ENCODE peak calls at places on chromosome 14, in ten cellular contexts. One of them, this sample, is unnamed. For H3K4me1, the result is how much of the 10 kb centered on the place peaks cover.

GRCh38 chr14:75170797-75171196 is 5.6 kb downstream of the TMED10 start:
- DNase-seq in astrocyte: no peak
- DNase-seq in left lung: no peak
- DNase-seq in right lobe of liver: no peak
- DNase-seq in A549: no peak
- DNase-seq in IMR-90: no peak
- DNase-seq in PC-3: no peak
- DNase-seq in CD8-positive, alpha-beta T cell: no peak
- DNase-seq in mesendoderm: no peak
- DNase-seq in transverse colon: no peak
- DNase-seq in this sample: no peak

GRCh38 chr14:80981673-80982072 is 26.3 kb downstream of the TSHR start:
- DNase-seq in astrocyte: no peak
- DNase-seq in left lung: no peak
- DNase-seq in right lobe of liver: no peak
- DNase-seq in A549: no peak
- DNase-seq in IMR-90: no peak
- DNase-seq in PC-3: no peak
- DNase-seq in CD8-positive, alpha-beta T cell: no peak
- DNase-seq in mesendoderm: no peak
- DNase-seq in transverse colon: no peak
- DNase-seq in this sample: no peak

GRCh38 chr14:74526854-74527585 is 33.5 kb downstream of the ISCA2 start:
- DNase-seq in astrocyte: no peak
- DNase-seq in left lung: no peak
- DNase-seq in right lobe of liver: no peak
- DNase-seq in A549: no peak
- DNase-seq in IMR-90: no peak
- DNase-seq in PC-3: peak
- DNase-seq in CD8-positive, alpha-beta T cell: no peak
- DNase-seq in mesendoderm: no peak
- DNase-seq in transverse colon: no peak
- DNase-seq in this sample: no peak

GRCh38 chr14:94312481-94313246 is 10.5 kb downstream of the SERPINA6 start:
- DNase-seq in astrocyte: no peak
- DNase-seq in left lung: no peak
- DNase-seq in right lobe of liver: peak
- DNase-seq in A549: no peak
- DNase-seq in IMR-90: no peak
- DNase-seq in PC-3: no peak
- DNase-seq in CD8-positive, alpha-beta T cell: no peak
- DNase-seq in mesendoderm: no peak
- DNase-seq in transverse colon: no peak
- DNase-seq in this sample: no peak

GRCh38 chr14:92729632-92730358 is 18.6 kb downstream of the LGMN start:
- DNase-seq in astrocyte: peak
- DNase-seq in left lung: no peak
- DNase-seq in right lobe of liver: no peak
- DNase-seq in A549: no peak
- DNase-seq in IMR-90: peak
- DNase-seq in PC-3: peak
- DNase-seq in CD8-positive, alpha-beta T cell: no peak
- DNase-seq in mesendoderm: no peak
- DNase-seq in transverse colon: no peak
- DNase-seq in this sample: no peak

GRCh38 chr14:97266653-97267052 is 469.5 kb downstream of the VRK1 start:
- DNase-seq in astrocyte: peak
- DNase-seq in left lung: no peak
- DNase-seq in right lobe of liver: no peak
- DNase-seq in A549: peak
- DNase-seq in IMR-90: no peak
- DNase-seq in PC-3: peak
- DNase-seq in CD8-positive, alpha-beta T cell: no peak
- DNase-seq in mesendoderm: peak
- DNase-seq in transverse colon: no peak
- DNase-seq in this sample: peak

GRCh38 chr14:78086342-78086741 is 83.8 kb upstream of the NRXN3 start:
- DNase-seq in astrocyte: no peak
- DNase-seq in left lung: no peak
- DNase-seq in right lobe of liver: no peak
- DNase-seq in A549: no peak
- DNase-seq in IMR-90: no peak
- DNase-seq in PC-3: no peak
- DNase-seq in CD8-positive, alpha-beta T cell: no peak
- DNase-seq in mesendoderm: no peak
- DNase-seq in transverse colon: no peak
- DNase-seq in this sample: no peak

GRCh38 chr14:30569216-30569902 is 10.4 kb downstream of the G2E3 start:
- DNase-seq in astrocyte: peak
- DNase-seq in left lung: no peak
- DNase-seq in right lobe of liver: no peak
- DNase-seq in A549: no peak
- DNase-seq in IMR-90: no peak
- DNase-seq in PC-3: no peak
- DNase-seq in CD8-positive, alpha-beta T cell: no peak
- DNase-seq in mesendoderm: peak
- DNase-seq in transverse colon: no peak
- DNase-seq in this sample: no peak

GRCh38 chr14:105480807-105481801 is 5.6 kb upstream of the CRIP1 start:
- DNase-seq in astrocyte: peak
- DNase-seq in left lung: peak
- DNase-seq in right lobe of liver: peak
- DNase-seq in A549: peak
- DNase-seq in IMR-90: peak
- DNase-seq in PC-3: peak
- DNase-seq in CD8-positive, alpha-beta T cell: peak
- DNase-seq in mesendoderm: peak
- DNase-seq in transverse colon: peak
- DNase-seq in this sample: no peak
- H3K4me1 ChIP-seq in astrocyte: under half
- H3K4me1 ChIP-seq in left lung: half or more
- H3K4me1 ChIP-seq in right lobe of liver: under half
- H3K4me1 ChIP-seq in A549: half or more
- H3K4me1 ChIP-seq in IMR-90: under half
- H3K4me1 ChIP-seq in PC-3: under half
- H3K4me1 ChIP-seq in CD8-positive, alpha-beta T cell: half or more
- H3K4me1 ChIP-seq in mesendoderm: under half
- H3K4me1 ChIP-seq in transverse colon: under half
- H3K4me1 ChIP-seq in this sample: under half

GRCh38 chr14:53955671-53956426 is 776 bp downstream of the BMP4 start:
- DNase-seq in astrocyte: peak
- DNase-seq in left lung: peak
- DNase-seq in right lobe of liver: peak
- DNase-seq in A549: peak
- DNase-seq in IMR-90: no peak
- DNase-seq in PC-3: no peak
- DNase-seq in CD8-positive, alpha-beta T cell: no peak
- DNase-seq in mesendoderm: peak
- DNase-seq in transverse colon: peak
- DNase-seq in this sample: no peak

GRCh38 chr14:53956427-53957201 is at the start of gene BMP4:
- DNase-seq in astrocyte: peak
- DNase-seq in left lung: peak
- DNase-seq in right lobe of liver: peak
- DNase-seq in A549: peak
- DNase-seq in IMR-90: peak
- DNase-seq in PC-3: no peak
- DNase-seq in CD8-positive, alpha-beta T cell: no peak
- DNase-seq in mesendoderm: peak
- DNase-seq in transverse colon: peak
- DNase-seq in this sample: no peak

GRCh38 chr14:53954551-53955233 is 1.9 kb downstream of the BMP4 start:
- DNase-seq in astrocyte: peak
- DNase-seq in left lung: peak
- DNase-seq in right lobe of liver: no peak
- DNase-seq in A549: peak
- DNase-seq in IMR-90: peak
- DNase-seq in PC-3: peak
- DNase-seq in CD8-positive, alpha-beta T cell: no peak
- DNase-seq in mesendoderm: no peak
- DNase-seq in transverse colon: no peak
- DNase-seq in this sample: no peak

GRCh38 chr14:53953828-53954550 is 2.6 kb downstream of the BMP4 start:
- DNase-seq in astrocyte: peak
- DNase-seq in left lung: peak
- DNase-seq in right lobe of liver: peak
- DNase-seq in A549: peak
- DNase-seq in IMR-90: peak
- DNase-seq in PC-3: peak
- DNase-seq in CD8-positive, alpha-beta T cell: no peak
- DNase-seq in mesendoderm: peak
- DNase-seq in transverse colon: peak
- DNase-seq in this sample: no peak

DNA sequence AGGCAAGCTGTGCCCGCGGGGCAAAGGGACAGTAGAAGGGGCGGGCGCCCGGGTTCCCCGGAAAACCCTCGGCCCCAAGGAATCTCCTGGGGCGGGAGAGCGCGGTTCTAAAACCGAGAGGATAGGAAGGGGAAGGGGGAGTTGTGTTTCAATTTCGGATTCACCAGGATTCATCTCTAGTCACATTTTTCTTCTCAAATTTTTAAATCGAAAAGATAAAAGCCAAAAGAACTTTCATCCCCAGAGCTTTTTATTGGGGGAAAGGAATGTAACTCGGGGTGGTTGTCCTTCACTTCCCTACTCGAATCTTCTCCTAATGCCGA is 1.4 kb downstream of the BMP4 start:
- DNase-seq in astrocyte: no peak
- DNase-seq in left lung: no peak
- DNase-seq in right lobe of liver: no peak
- DNase-seq in A549: no peak
- DNase-seq in IMR-90: no peak
- DNase-seq in PC-3: no peak
- DNase-seq in CD8-positive, alpha-beta T cell: no peak
- DNase-seq in mesendoderm: no peak
- DNase-seq in transverse colon: no peak
- DNase-seq in this sample: no peak
- H3K4me3 ChIP-seq in astrocyte: peak
- H3K4me3 ChIP-seq in left lung: peak
- H3K4me3 ChIP-seq in right lobe of liver: peak
- H3K4me3 ChIP-seq in A549: peak
- H3K4me3 ChIP-seq in IMR-90: peak
- H3K4me3 ChIP-seq in PC-3: peak
- H3K4me3 ChIP-seq in CD8-positive, alpha-beta T cell: no peak
- H3K4me3 ChIP-seq in mesendoderm: peak
- H3K4me3 ChIP-seq in transverse colon: no peak
- H3K4me3 ChIP-seq in this sample: peak

GRCh38 chr14:64114166-64114565 is 180.0 kb downstream of the ESR2 start:
- DNase-seq in astrocyte: no peak
- DNase-seq in left lung: no peak
- DNase-seq in right lobe of liver: peak
- DNase-seq in A549: no peak
- DNase-seq in IMR-90: peak
- DNase-seq in PC-3: no peak
- DNase-seq in CD8-positive, alpha-beta T cell: no peak
- DNase-seq in mesendoderm: peak
- DNase-seq in transverse colon: no peak
- DNase-seq in this sample: no peak

GRCh38 chr14:64117671-64118402 is 176.3 kb downstream of the ESR2 start:
- DNase-seq in astrocyte: peak
- DNase-seq in left lung: no peak
- DNase-seq in right lobe of liver: peak
- DNase-seq in A549: peak
- DNase-seq in IMR-90: peak
- DNase-seq in PC-3: peak
- DNase-seq in CD8-positive, alpha-beta T cell: no peak
- DNase-seq in mesendoderm: no peak
- DNase-seq in transverse colon: no peak
- DNase-seq in this sample: no peak

GRCh38 chr14:64114796-64115195 is 179.4 kb downstream of the ESR2 start:
- DNase-seq in astrocyte: no peak
- DNase-seq in left lung: no peak
- DNase-seq in right lobe of liver: no peak
- DNase-seq in A549: no peak
- DNase-seq in IMR-90: no peak
- DNase-seq in PC-3: no peak
- DNase-seq in CD8-positive, alpha-beta T cell: no peak
- DNase-seq in mesendoderm: no peak
- DNase-seq in transverse colon: no peak
- DNase-seq in this sample: no peak

GRCh38 chr14:64113279-64113678 is 180.9 kb downstream of the ESR2 start:
- DNase-seq in astrocyte: no peak
- DNase-seq in left lung: no peak
- DNase-seq in right lobe of liver: peak
- DNase-seq in A549: no peak
- DNase-seq in IMR-90: no peak
- DNase-seq in PC-3: peak
- DNase-seq in CD8-positive, alpha-beta T cell: no peak
- DNase-seq in mesendoderm: no peak
- DNase-seq in transverse colon: peak
- DNase-seq in this sample: no peak

DNA sequence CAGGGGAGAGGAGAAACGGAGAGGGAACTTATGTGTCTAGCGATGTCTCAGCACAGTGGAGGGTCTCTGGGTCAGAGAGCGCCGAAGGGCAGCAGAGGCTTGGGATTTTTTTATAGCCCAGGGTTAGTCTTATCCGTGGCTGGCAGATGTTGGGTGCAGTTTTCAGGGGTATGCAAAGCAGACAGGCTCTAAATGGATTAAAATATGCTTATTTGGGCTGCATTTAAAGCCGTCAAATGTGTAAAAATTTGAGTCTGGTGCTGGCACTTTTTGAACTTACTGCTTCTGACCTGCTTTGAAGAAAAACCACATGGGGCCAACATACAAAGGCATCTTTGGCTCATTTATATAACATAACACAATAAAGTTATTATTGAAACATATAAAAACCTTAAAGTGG is 178.8 kb downstream of the ESR2 start:
- DNase-seq in astrocyte: no peak
- DNase-seq in left lung: no peak
- DNase-seq in right lobe of liver: no peak
- DNase-seq in A549: no peak
- DNase-seq in IMR-90: no peak
- DNase-seq in PC-3: no peak
- DNase-seq in CD8-positive, alpha-beta T cell: no peak
- DNase-seq in mesendoderm: no peak
- DNase-seq in transverse colon: no peak
- DNase-seq in this sample: no peak
- H3K27ac ChIP-seq in astrocyte: no peak
- H3K27ac ChIP-seq in left lung: no peak
- H3K27ac ChIP-seq in right lobe of liver: peak
- H3K27ac ChIP-seq in A549: no peak
- H3K27ac ChIP-seq in IMR-90: no peak
- H3K27ac ChIP-seq in PC-3: no peak
- H3K27ac ChIP-seq in CD8-positive, alpha-beta T cell: no peak
- H3K27ac ChIP-seq in mesendoderm: no peak
- H3K27ac ChIP-seq in transverse colon: no peak
- H3K27ac ChIP-seq in this sample: no peak

GRCh38 chr14:50984061-50984710 is 39.9 kb upstream of the PYGL start:
- DNase-seq in astrocyte: no peak
- DNase-seq in left lung: no peak
- DNase-seq in right lobe of liver: no peak
- DNase-seq in A549: no peak
- DNase-seq in IMR-90: no peak
- DNase-seq in PC-3: no peak
- DNase-seq in CD8-positive, alpha-beta T cell: no peak
- DNase-seq in mesendoderm: no peak
- DNase-seq in transverse colon: no peak
- DNase-seq in this sample: no peak

GRCh38 chr14:50980451-50980850 is 36.2 kb upstream of the PYGL start:
- DNase-seq in astrocyte: no peak
- DNase-seq in left lung: no peak
- DNase-seq in right lobe of liver: no peak
- DNase-seq in A549: no peak
- DNase-seq in IMR-90: no peak
- DNase-seq in PC-3: no peak
- DNase-seq in CD8-positive, alpha-beta T cell: no peak
- DNase-seq in mesendoderm: no peak
- DNase-seq in transverse colon: no peak
- DNase-seq in this sample: no peak

GRCh38 chr14:50985816-50986396 is 41.6 kb upstream of the PYGL start:
- DNase-seq in astrocyte: no peak
- DNase-seq in left lung: no peak
- DNase-seq in right lobe of liver: no peak
- DNase-seq in A549: no peak
- DNase-seq in IMR-90: no peak
- DNase-seq in PC-3: no peak
- DNase-seq in CD8-positive, alpha-beta T cell: no peak
- DNase-seq in mesendoderm: peak
- DNase-seq in transverse colon: no peak
- DNase-seq in this sample: no peak

GRCh38 chr14:50985124-50985815 is 41.0 kb upstream of the PYGL start:
- DNase-seq in astrocyte: peak
- DNase-seq in left lung: no peak
- DNase-seq in right lobe of liver: no peak
- DNase-seq in A549: no peak
- DNase-seq in IMR-90: no peak
- DNase-seq in PC-3: no peak
- DNase-seq in CD8-positive, alpha-beta T cell: no peak
- DNase-seq in mesendoderm: no peak
- DNase-seq in transverse colon: no peak
- DNase-seq in this sample: no peak
- H3K4me1 ChIP-seq in astrocyte: under half
- H3K4me1 ChIP-seq in left lung: under half
- H3K4me1 ChIP-seq in right lobe of liver: under half
- H3K4me1 ChIP-seq in A549: under half
- H3K4me1 ChIP-seq in IMR-90: under half
- H3K4me1 ChIP-seq in PC-3: under half
- H3K4me1 ChIP-seq in CD8-positive, alpha-beta T cell: under half
- H3K4me1 ChIP-seq in mesendoderm: under half
- H3K4me1 ChIP-seq in transverse colon: under half
- H3K4me1 ChIP-seq in this sample: under half

This sample was measured in iPS DF 6.9.